ENCODE peak calls at places on chromosome 15, in ten cellular contexts. S, L, G, B, H, F, Y, P, A and D are unnamed samples.

GRCh38 chr15:48046813-48047483 is 73.8 kb upstream of the SLC24A5 start:
- DNase-seq in L (no peak), Y (no peak), F (no peak), G (no peak), S (peak; percentile 60), A (no peak), B (peak; percentile 18), H (no peak), P (no peak), D (no peak)

GRCh38 chr15:59208850-59209249 is 2.2 kb downstream of the LDHAL6B start:
- DNase-seq in P (no peak), L (no peak), F (no peak), B (no peak), S (no peak), Y (no peak), A (no peak), H (no peak), G (no peak), D (peak; percentile 23)

GRCh38 chr15:95944193-95944592 is 386.3 kb upstream of the NR2F2 start:
- DNase-seq in A (no peak), P (no peak), G (no peak), S (no peak), F (no peak), H (no peak), Y (no peak), L (no peak), B (no peak), D (no peak)

GRCh38 chr15:32885711-32886110 is 167.9 kb downstream of the GREM1 start:
- DNase-seq in H (no peak), F (no peak), G (no peak), A (no peak), S (no peak), L (no peak), P (no peak), Y (no peak), B (no peak), D (no peak)

GRCh38 chr15:90813796-90814192 is 54.6 kb upstream of the FURIN start:
- DNase-seq in Y (no peak), L (no peak), F (no peak), S (no peak), A (no peak), B (no peak), P (no peak), G (peak; percentile 76), H (no peak), D (no peak)

GRCh38 chr15:49370782-49371181 is 52.3 kb upstream of the FGF7 start:
- DNase-seq in H (no peak), S (no peak), A (no peak), F (no peak), Y (no peak), B (no peak), G (no peak), P (no peak), L (no peak), D (no peak)

GRCh38 chr15:93312891-93313486 is 224.0 kb upstream of the RGMA start:
- DNase-seq in B (peak; percentile 87), A (no peak), Y (no peak), S (peak; percentile 86), P (no peak), H (no peak), G (no peak), F (no peak), L (no peak), D (no peak)

GRCh38 chr15:73336756-73337155 is 32.0 kb downstream of the HCN4 start:
- DNase-seq in L (no peak), Y (no peak), G (no peak), H (no peak), B (no peak), P (no peak), F (no peak), S (no peak), A (no peak), D (no peak)

GRCh38 chr15:68794869-68795268 is 25.8 kb downstream of the ANP32A start:
- DNase-seq in B (no peak), G (no peak), A (no peak), L (no peak), P (no peak), Y (no peak), S (no peak), H (no peak), F (no peak), D (no peak)
- H3K4me1 ChIP-seq in B (peaks cover 35% of the 10 kb centered on the region), G (peaks cover 34% of the 10 kb centered on the region), A (peaks cover 49% of the 10 kb centered on the region), L (peaks cover 30% of the 10 kb centered on the region), P (peaks cover 38% of the 10 kb centered on the region), Y (no peaks in the 10 kb centered on the region), S (peaks cover 61% of the 10 kb centered on the region), H (peaks cover 67% of the 10 kb centered on the region), F (peaks cover 65% of the 10 kb centered on the region), D (peaks cover 24% of the 10 kb centered on the region)

DNA sequence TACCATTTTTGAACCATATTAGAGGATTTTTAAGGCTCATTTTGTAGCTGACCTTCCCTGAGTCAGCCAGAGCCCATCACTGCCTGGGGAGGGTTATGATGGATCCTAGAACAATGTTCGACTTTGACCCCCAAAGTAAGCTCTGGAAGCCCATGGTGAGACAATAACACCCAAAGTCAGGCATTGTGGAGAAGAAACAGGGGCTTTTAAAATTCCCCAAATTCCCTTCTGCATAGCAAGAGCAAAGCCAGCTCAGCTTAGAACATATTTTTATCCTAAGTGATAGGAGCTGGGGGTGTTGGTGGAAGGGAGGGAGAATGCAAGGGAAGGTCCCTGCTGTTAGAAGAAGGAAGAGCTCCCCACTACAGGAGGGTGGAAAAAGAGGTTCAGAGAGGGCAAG is 4.0 kb downstream of the ITGA11 start:
- DNase-seq in S (no peak), A (no peak), Y (no peak), G (no peak), P (no peak), H (no peak), L (no peak), F (no peak), B (no peak), D (no peak)
- H3K4me1 ChIP-seq in S (peaks cover 6% of the 10 kb centered on the region), A (peaks cover 5% of the 10 kb centered on the region), Y (peaks cover 8% of the 10 kb centered on the region), G (peaks cover 16% of the 10 kb centered on the region), P (no peaks in the 10 kb centered on the region), H (peaks cover 16% of the 10 kb centered on the region), L (peaks cover 25% of the 10 kb centered on the region), F (peaks cover 14% of the 10 kb centered on the region), B (peaks cover 3% of the 10 kb centered on the region), D (peaks cover 49% of the 10 kb centered on the region)

GRCh38 chr15:74775894-74776293 is 6.0 kb upstream of the CSK start:
- DNase-seq in L (no peak), S (no peak), G (no peak), F (no peak), P (no peak), A (no peak), H (no peak), Y (no peak), B (no peak), D (no peak)
- H3K4me1 ChIP-seq in L (peaks cover 3% of the 10 kb centered on the region), S (peaks cover 28% of the 10 kb centered on the region), G (peaks cover 7% of the 10 kb centered on the region), F (peaks cover 17% of the 10 kb centered on the region), P (no peaks in the 10 kb centered on the region), A (peaks cover 5% of the 10 kb centered on the region), H (peaks cover 75% of the 10 kb centered on the region), Y (no peaks in the 10 kb centered on the region), B (peaks cover 38% of the 10 kb centered on the region), D (peaks cover 7% of the 10 kb centered on the region)

GRCh38 chr15:61173899-61174689 is 55.0 kb downstream of the RORA start:
- DNase-seq in L (no peak), G (no peak), P (no peak), F (no peak), H (no peak), Y (no peak), S (no peak), B (no peak), A (no peak), D (no peak)

GRCh38 chr15:61171190-61171589 is 57.9 kb downstream of the RORA start:
- DNase-seq in P (peak; percentile 58), S (no peak), A (no peak), Y (no peak), B (no peak), F (no peak), G (no peak), L (no peak), H (no peak), D (no peak)

GRCh38 chr15:61172325-61172724 is 56.8 kb downstream of the RORA start:
- DNase-seq in B (no peak), L (no peak), S (no peak), P (no peak), F (no peak), G (no peak), A (no peak), Y (no peak), H (no peak), D (no peak)

GRCh38 chr15:61169275-61169903 is 59.7 kb downstream of the RORA start:
- DNase-seq in P (no peak), G (no peak), Y (no peak), F (no peak), B (no peak), H (no peak), L (no peak), S (no peak), A (no peak), D (no peak)

GRCh38 chr15:61169904-61170695 is 59.0 kb downstream of the RORA start:
- DNase-seq in L (no peak), H (no peak), G (no peak), P (no peak), A (no peak), F (no peak), Y (no peak), S (peak; percentile 16), B (no peak), D (no peak)
- H3K4me1 ChIP-seq in L (no peaks in the 10 kb centered on the region), H (peaks cover 4% of the 10 kb centered on the region), G (no peaks in the 10 kb centered on the region), P (peaks cover 40% of the 10 kb centered on the region), A (no peaks in the 10 kb centered on the region), F (no peaks in the 10 kb centered on the region), Y (no peaks in the 10 kb centered on the region), S (peaks cover 22% of the 10 kb centered on the region), B (peaks cover 11% of the 10 kb centered on the region), D (no peaks in the 10 kb centered on the region)

GRCh38 chr15:64453689-64454037 is 6.7 kb upstream of the ZNF609 start:
- DNase-seq in G (no peak), A (no peak), S (no peak), L (no peak), P (no peak), H (no peak), Y (no peak), F (no peak), B (no peak), D (no peak)

GRCh38 chr15:64455951-64456350 is 4.4 kb upstream of the ZNF609 start:
- DNase-seq in G (no peak), Y (no peak), F (no peak), S (peak; percentile 54), L (no peak), A (no peak), P (no peak), B (no peak), H (no peak), D (no peak)

GRCh38 chr15:64456634-64457108 is 3.7 kb upstream of the ZNF609 start:
- DNase-seq in A (no peak), P (no peak), B (no peak), F (no peak), Y (no peak), S (no peak), L (no peak), H (no peak), G (no peak), D (peak; percentile 27)

GRCh38 chr15:64452988-64453688 is 7.2 kb upstream of the ZNF609 start:
- DNase-seq in L (no peak), Y (no peak), G (no peak), A (no peak), S (peak; percentile 18), F (peak; percentile 59), B (no peak), H (no peak), P (no peak), D (peak; percentile 18)

DNA sequence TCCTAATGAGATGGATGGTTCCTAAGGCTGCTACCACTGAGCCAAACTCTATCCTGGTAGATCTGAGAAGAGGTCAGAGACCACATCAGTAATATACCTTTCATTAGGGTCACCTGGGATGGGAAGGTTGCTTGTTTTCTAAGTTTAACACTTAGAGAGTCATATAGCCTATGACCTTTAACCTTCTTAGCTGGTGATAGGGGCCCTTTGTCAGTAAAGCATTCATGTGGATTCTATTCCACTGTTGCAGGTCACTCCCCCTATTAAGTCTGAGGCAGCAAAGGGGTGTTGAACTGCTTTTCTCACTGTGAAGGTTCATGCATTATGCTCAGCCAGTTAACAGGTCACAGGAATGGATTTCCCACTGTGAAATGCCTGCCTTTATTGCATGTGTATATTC is 6.1 kb upstream of the ZNF609 start:
- DNase-seq in P (no peak), B (peak; percentile 71), L (no peak), Y (no peak), G (no peak), H (no peak), F (no peak), S (peak; percentile 74), A (no peak), D (no peak)
- H3K4me1 ChIP-seq in P (no peaks in the 10 kb centered on the region), B (peaks cover 47% of the 10 kb centered on the region), L (peaks cover 16% of the 10 kb centered on the region), Y (no peaks in the 10 kb centered on the region), G (no peaks in the 10 kb centered on the region), H (peaks cover 7% of the 10 kb centered on the region), F (peaks cover 30% of the 10 kb centered on the region), S (peaks cover 59% of the 10 kb centered on the region), A (peaks cover 14% of the 10 kb centered on the region), D (no peaks in the 10 kb centered on the region)